ENCODE peak calls at places on chromosomes 13 and 19, in eight cellular contexts. V, Q, B, D, M, L, J and I are unnamed samples.

GRCh38 chr13:27953671-27954405 is 15.3 kb downstream of the CDX2 start:
- DNase-seq in V (no peak), Q (peak), B (peak), D (peak), M (peak), L (no peak), J (peak), I (peak)

GRCh38 chr13:61695147-61695546 is 279.5 kb upstream of the PCDH20 start:
- DNase-seq in V (no peak), Q (no peak), B (no peak), D (no peak), M (peak), L (no peak), J (no peak), I (no peak)

GRCh38 chr13:42997381-42997780 is 5.3 kb upstream of the EPSTI1 start:
- DNase-seq in V (no peak), Q (no peak), B (no peak), D (no peak), M (no peak), L (no peak), J (no peak), I (no peak)

GRCh38 chr13:51562011-51562671 is 22.1 kb upstream of the WDFY2 start:
- DNase-seq in V (no peak), Q (no peak), B (no peak), D (no peak), M (no peak), L (no peak), J (no peak), I (no peak)

GRCh38 chr13:67143544-67144115 is 86.5 kb downstream of the PCDH9 start:
- DNase-seq in V (no peak), Q (no peak), B (no peak), D (no peak), M (no peak), L (no peak), J (no peak), I (no peak)

GRCh38 chr19:9130965-9131364 is 4.2 kb upstream of the OR7G3 start:
- DNase-seq in V (no peak), Q (no peak), B (no peak), D (no peak), M (no peak), L (no peak), J (no peak), I (no peak)

GRCh38 chr19:23817519-23817918 is 58.8 kb upstream of the ZNF681 start:
- DNase-seq in V (no peak), Q (no peak), B (no peak), D (no peak), M (peak), L (no peak), J (no peak), I (no peak)

GRCh38 chr19:30074096-30074495 is 132.1 kb downstream of the URI1 start:
- DNase-seq in V (no peak), Q (no peak), B (no peak), D (no peak), M (no peak), L (no peak), J (no peak), I (no peak)

GRCh38 chr13:39422845-39423565 is 180.0 kb downstream of the LHFPL6 start:
- DNase-seq in V (no peak), Q (no peak), B (no peak), D (no peak), M (peak), L (no peak), J (no peak), I (no peak)

GRCh38 chr19:18660051-18660910 is 23.2 kb upstream of the CRTC1 start:
- DNase-seq in V (peak), Q (no peak), B (no peak), D (peak), M (peak), L (no peak), J (peak), I (no peak)

GRCh38 chr13:94243551-94243950 is 235.9 kb downstream of the DCT start:
- DNase-seq in V (no peak), Q (no peak), B (no peak), D (no peak), M (no peak), L (no peak), J (no peak), I (no peak)

GRCh38 chr13:49253310-49253709 is 5.6 kb downstream of the CDADC1 start:
- DNase-seq in V (no peak), Q (no peak), B (no peak), D (no peak), M (no peak), L (no peak), J (no peak), I (no peak)

GRCh38 chr13:49253997-49254396 is 6.3 kb downstream of the CDADC1 start:
- DNase-seq in V (no peak), Q (no peak), B (no peak), D (no peak), M (no peak), L (no peak), J (no peak), I (no peak)

GRCh38 chr13:49247722-49248432 is at the start of gene CDADC1:
- DNase-seq in V (peak), Q (peak), B (peak), D (peak), M (peak), L (peak), J (peak), I (peak)

GRCh38 chr13:49246850-49247721 is 639 bp upstream of the CDADC1 start:
- DNase-seq in V (no peak), Q (no peak), B (no peak), D (no peak), M (no peak), L (no peak), J (no peak), I (no peak)

GRCh38 chr13:49248433-49249002 is 793 bp downstream of the CDADC1 start:
- DNase-seq in V (no peak), Q (peak), B (no peak), D (no peak), M (no peak), L (no peak), J (no peak), I (no peak)
- TF ChIP-seq CTCF in V (no peak), Q (no peak), B (peak), D (no peak), M (no peak), L (no peak), J (peak), I (no peak)

GRCh38 chr19:2780284-2780683 is 2.8 kb downstream of the SGTA start:
- DNase-seq in V (no peak), Q (no peak), B (no peak), D (no peak), M (no peak), L (no peak), J (no peak), I (no peak)

GRCh38 chr19:2775556-2776430 is 7.3 kb downstream of the SGTA start:
- DNase-seq in V (peak), Q (no peak), B (no peak), D (peak), M (no peak), L (no peak), J (no peak), I (no peak)

GRCh38 chr19:2774953-2775555 is 8.0 kb downstream of the SGTA start:
- DNase-seq in V (no peak), Q (no peak), B (no peak), D (no peak), M (no peak), L (no peak), J (no peak), I (no peak)

GRCh38 chr19:2779121-2779740 is 3.8 kb downstream of the SGTA start:
- DNase-seq in V (no peak), Q (no peak), B (no peak), D (no peak), M (no peak), L (no peak), J (no peak), I (no peak)

GRCh38 chr19:2777952-2778683 is 5.0 kb downstream of the SGTA start:
- DNase-seq in V (no peak), Q (no peak), B (no peak), D (no peak), M (no peak), L (no peak), J (no peak), I (no peak)
- TF ChIP-seq CTCF in V (no peak), Q (no peak), B (no peak), D (no peak), M (no peak), L (no peak), J (no peak), I (no peak)

GRCh38 chr13:45209229-45209628 is 8.4 kb upstream of the KCTD4 start:
- DNase-seq in V (no peak), Q (no peak), B (no peak), D (no peak), M (peak), L (peak), J (peak), I (no peak)

GRCh38 chr13:45208132-45208531 is 7.3 kb upstream of the KCTD4 start:
- DNase-seq in V (no peak), Q (no peak), B (no peak), D (no peak), M (no peak), L (no peak), J (no peak), I (no peak)

GRCh38 chr13:45207319-45207718 is 6.5 kb upstream of the KCTD4 start:
- DNase-seq in V (no peak), Q (no peak), B (no peak), D (no peak), M (peak), L (no peak), J (no peak), I (no peak)

GRCh38 chr13:45205124-45205523 is 4.3 kb upstream of the KCTD4 start:
- DNase-seq in V (no peak), Q (no peak), B (no peak), D (no peak), M (no peak), L (no peak), J (no peak), I (no peak)

GRCh38 chr13:45206340-45206739 is 5.5 kb upstream of the KCTD4 start:
- DNase-seq in V (no peak), Q (no peak), B (no peak), D (no peak), M (peak), L (peak), J (peak), I (no peak)
- TF ChIP-seq CTCF in V (no peak), Q (no peak), B (no peak), D (no peak), M (no peak), L (no peak), J (no peak), I (no peak)

DNA sequence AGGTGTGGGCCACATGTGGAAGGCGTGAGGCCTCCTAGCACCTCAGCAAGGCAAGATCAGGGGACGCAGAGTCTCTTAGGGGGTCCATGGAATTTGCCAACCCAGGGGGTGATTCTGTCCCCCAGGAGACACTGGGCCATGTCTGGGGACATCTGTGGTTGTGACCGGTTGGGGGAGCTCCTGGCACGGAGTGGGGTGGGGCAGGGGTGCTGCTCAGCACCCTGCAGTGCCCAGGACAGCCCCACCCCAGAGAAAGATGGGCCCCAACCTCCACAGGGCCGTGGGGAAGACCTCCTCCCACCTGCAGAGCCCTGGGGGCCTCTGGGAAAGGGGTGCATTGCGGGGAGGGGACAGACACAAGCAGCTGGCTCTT is 4.0 kb downstream of the MKNK2 start:
- DNase-seq in V (no peak), Q (no peak), B (no peak), D (no peak), M (no peak), L (no peak), J (no peak), I (no peak)
- TF ChIP-seq CTCF in V (no peak), Q (no peak), B (no peak), D (no peak), M (no peak), L (no peak), J (no peak), I (no peak)

DNA sequence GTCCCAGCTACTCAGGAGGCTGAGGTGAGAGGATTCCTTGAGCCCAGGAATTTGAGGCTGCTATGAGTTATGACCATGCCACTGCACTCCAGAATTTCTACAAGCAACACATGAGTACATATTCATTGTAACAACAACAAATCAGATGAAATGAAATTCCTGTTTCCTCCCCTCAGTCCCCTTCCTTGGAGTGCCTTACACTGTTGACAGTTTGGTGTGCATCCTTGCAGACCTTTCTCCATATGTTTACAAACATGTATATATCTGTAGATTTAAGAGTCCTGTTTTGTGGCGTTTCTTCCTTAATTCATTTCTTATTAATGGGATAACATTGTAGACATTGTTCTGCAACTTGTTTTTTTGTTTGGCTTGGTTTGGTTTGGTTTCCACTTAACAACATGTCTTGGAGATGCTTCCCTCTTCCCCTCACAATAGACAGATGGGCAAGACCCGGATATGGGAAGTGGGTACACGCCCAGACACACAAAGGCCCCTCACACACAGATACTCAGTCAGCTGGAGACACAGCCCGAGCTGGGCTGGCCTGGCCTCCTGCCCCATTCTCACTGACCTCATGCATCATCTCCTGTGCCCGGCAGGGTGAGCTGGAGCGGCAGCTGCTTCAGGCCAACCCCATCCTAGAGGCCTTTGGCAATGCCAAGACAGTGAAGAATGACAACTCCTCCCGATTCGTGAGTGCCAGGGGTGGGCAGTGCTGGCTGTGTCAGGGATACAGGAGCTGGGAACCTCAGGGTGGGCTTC is 21.7 kb downstream of the MYH14 start:
- DNase-seq in V (no peak), Q (no peak), B (no peak), D (no peak), M (no peak), L (no peak), J (no peak), I (no peak)
- TF ChIP-seq CTCF in V (no peak), Q (no peak), B (no peak), D (no peak), M (no peak), L (no peak), J (no peak), I (no peak)

GRCh38 chr19:46381746-46382345 is 31.5 kb downstream of the CCDC8 start:
- DNase-seq in V (no peak), Q (no peak), B (no peak), D (no peak), M (no peak), L (no peak), J (no peak), I (no peak)

GRCh38 chr19:46383171-46383815 is 30.1 kb downstream of the CCDC8 start:
- DNase-seq in V (no peak), Q (peak), B (no peak), D (no peak), M (no peak), L (no peak), J (no peak), I (no peak)

GRCh38 chr19:46383846-46384245 is 29.5 kb downstream of the CCDC8 start:
- DNase-seq in V (no peak), Q (no peak), B (no peak), D (no peak), M (no peak), L (no peak), J (no peak), I (no peak)

GRCh38 chr19:46380690-46381089 is 32.7 kb downstream of the CCDC8 start:
- DNase-seq in V (no peak), Q (no peak), B (no peak), D (no peak), M (no peak), L (no peak), J (no peak), I (no peak)

GRCh38 chr19:46381346-46381745 is 32.0 kb downstream of the CCDC8 start:
- DNase-seq in V (no peak), Q (no peak), B (no peak), D (no peak), M (no peak), L (no peak), J (no peak), I (no peak)
- TF ChIP-seq CTCF in V (no peak), Q (no peak), B (no peak), D (no peak), M (no peak), L (no peak), J (no peak), I (no peak)

GRCh38 chr19:6470173-6470572 is 6.1 kb downstream of the CRB3 start:
- DNase-seq in V (no peak), Q (no peak), B (no peak), D (no peak), M (no peak), L (no peak), J (no peak), I (no peak)
- TF ChIP-seq CTCF in V (no peak), Q (no peak), B (no peak), D (no peak), M (no peak), L (no peak), J (no peak), I (no peak)

GRCh38 chr19:58406818-58407657 is 1.4 kb upstream of the ZNF584 start:
- DNase-seq in V (no peak), Q (no peak), B (no peak), D (no peak), M (no peak), L (no peak), J (no peak), I (no peak)
- TF ChIP-seq CTCF in V (no peak), Q (peak), B (peak), D (no peak), M (no peak), L (peak), J (peak), I (peak)

GRCh38 chr19:40598918-40599307 is 2.3 kb upstream of the LTBP4 start:
- DNase-seq in V (no peak), Q (no peak), B (no peak), D (no peak), M (no peak), L (no peak), J (no peak), I (no peak)

GRCh38 chr19:40598121-40598917 is 2.9 kb upstream of the LTBP4 start:
- DNase-seq in V (no peak), Q (peak), B (peak), D (peak), M (peak), L (peak), J (no peak), I (peak)

GRCh38 chr19:40594657-40595077 is 6.5 kb upstream of the LTBP4 start:
- DNase-seq in V (no peak), Q (no peak), B (no peak), D (no peak), M (peak), L (no peak), J (no peak), I (no peak)

GRCh38 chr19:40597329-40597838 is 3.8 kb upstream of the LTBP4 start:
- DNase-seq in V (no peak), Q (no peak), B (no peak), D (no peak), M (no peak), L (no peak), J (no peak), I (no peak)

DNA sequence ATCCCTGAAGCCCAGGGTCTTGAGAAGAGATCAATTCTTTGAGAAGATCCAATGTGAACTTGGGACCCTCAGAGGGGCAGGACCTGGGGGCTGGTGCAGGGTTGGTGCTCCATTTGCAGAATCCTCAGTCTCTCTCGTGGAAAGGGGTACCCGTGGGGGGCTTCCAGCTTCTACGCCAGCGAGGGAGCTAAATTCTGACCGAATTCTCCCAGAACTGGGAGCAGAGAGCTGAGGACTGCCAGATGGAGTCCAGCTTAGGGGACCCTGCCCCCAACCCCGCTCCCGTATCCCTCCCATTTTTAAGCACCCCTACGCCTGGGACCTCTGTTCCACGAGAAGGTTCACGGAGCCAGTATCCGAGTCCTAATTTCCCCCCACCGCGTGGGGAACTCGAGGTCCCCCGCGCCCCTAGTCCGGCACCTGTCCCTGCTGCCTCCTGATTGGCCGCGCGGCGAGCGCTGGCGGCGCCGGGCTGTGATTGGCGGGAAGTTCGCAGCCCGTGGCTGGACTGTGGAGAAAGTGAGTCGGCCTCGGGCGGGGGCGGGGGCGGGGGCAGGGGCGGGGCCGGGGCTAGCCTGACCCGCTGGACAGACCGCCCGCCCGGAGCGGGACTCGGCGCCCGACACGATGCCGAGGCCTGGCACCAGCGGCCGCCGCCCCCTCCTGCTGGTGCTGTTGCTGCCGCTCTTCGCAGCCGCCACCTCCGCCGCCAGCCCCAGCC is 4.4 kb upstream of the LTBP4 start:
- DNase-seq in V (no peak), Q (no peak), B (no peak), D (no peak), M (peak), L (no peak), J (no peak), I (no peak)
- TF ChIP-seq CTCF in V (no peak), Q (no peak), B (no peak), D (no peak), M (no peak), L (no peak), J (no peak), I (no peak)

DNA sequence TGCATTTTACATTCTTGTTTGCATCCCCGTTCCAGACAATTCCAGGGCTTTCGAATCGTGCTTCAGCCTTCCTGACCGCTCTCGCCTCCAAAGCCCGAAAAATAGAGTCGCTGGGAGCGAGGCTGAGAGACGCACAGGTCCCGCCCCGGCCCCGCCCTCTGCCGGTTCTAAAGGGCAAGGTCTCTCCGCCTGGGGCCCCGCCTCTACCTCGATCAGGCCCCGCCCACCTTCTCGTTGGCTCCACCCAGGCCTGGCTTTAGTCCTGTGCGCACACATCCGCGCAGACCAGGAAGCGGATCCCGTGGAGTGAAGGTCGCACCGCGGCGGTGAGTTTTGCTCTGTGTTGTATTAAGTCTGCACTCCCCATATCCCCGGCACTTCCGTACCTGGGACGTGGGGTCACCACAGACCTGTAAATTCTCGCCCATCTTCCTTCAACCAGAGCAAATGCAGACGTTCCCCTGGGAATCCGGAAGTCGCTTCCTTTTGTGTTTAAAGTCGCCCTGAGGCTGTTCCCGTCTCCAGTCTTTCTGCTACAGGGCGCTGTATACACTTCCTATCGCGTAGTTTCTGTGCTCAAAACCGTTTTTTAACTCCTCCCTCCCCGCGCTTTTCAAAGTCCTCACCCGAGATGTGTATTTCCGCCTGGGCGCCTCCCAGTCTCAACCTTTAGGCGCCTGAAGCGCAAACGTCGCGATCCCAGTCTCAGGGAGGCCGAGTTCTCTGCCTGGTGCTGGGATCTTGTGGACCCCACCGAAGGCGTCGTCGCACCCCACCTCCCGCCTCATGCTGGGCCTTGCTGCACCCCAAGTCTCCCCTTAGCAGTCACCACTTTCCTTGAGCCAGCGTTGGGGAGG is at the start of gene ZNF701:
- DNase-seq in V (peak), Q (peak), B (peak), D (peak), M (peak), L (peak), J (peak), I (peak)
- TF ChIP-seq CTCF in V (no peak), Q (peak), B (peak), D (peak), M (peak), L (peak), J (peak), I (peak)